ENCODE peak calls at places on chromosomes 3 and 15, in four cellular contexts. H is sigmoid colon; F is upper lobe of left lung; J is effector memory CD4-positive, alpha-beta T cell. Y is an unnamed sample. For H3K9me3, the result is how much of the 10 kb centered on the place peaks cover.

GRCh38 chr3:42507751-42508335 is 5.4 kb downstream of the VIPR1 start:
- DNase-seq in F (no peak), J (no peak), H (peak), Y (peak)

GRCh38 chr15:34701536-34701935 is 53.3 kb downstream of the GJD2 start:
- DNase-seq in J (no peak), F (no peak), H (no peak), Y (no peak)

GRCh38 chr15:79849789-79850188 is 47.0 kb downstream of the MTHFS start:
- DNase-seq in F (no peak), J (no peak), H (no peak), Y (no peak)

GRCh38 chr15:89139613-89140499 is 51.6 kb downstream of the ABHD2 start:
- DNase-seq in J (no peak), H (no peak), F (no peak), Y (no peak)

GRCh38 chr3:96863129-96863740 is 48.8 kb downstream of the EPHA6 start:
- DNase-seq in J (no peak), F (no peak), H (peak), Y (no peak)

GRCh38 chr15:38525489-38525888 is 39.1 kb downstream of the RASGRP1 start:
- DNase-seq in F (no peak), H (no peak), J (no peak), Y (no peak)

GRCh38 chr15:73244333-73244732 is 124.4 kb downstream of the HCN4 start:
- DNase-seq in J (no peak), F (no peak), H (no peak), Y (no peak)

GRCh38 chr3:43016513-43016865 is 37.4 kb downstream of the GASK1A start:
- DNase-seq in J (no peak), H (no peak), F (no peak), Y (no peak)

DNA sequence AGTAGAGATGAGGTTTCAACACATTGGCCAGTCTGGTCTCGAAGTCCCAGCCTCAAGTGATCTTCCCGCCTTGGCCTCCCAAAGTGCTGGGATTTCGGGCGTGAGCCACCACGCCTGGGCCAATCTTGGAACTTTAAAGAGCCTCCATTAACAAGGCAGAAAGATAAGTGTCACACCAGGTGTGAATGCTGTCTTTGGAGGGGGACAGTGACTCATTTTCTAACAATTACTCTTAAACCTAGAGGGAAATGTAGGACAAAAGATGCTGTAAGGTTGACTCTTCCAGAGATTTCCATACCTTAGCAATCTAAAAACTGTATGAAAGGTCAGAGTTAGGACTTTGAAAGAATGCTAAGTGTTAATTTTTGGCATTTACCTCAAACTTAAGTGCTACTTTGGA is 84.9 kb downstream of the FNDC3B start:
- DNase-seq in J (no peak), F (peak), H (no peak), Y (no peak)
- H3K27ac ChIP-seq in J (no peak), F (no peak), H (peak), Y (no peak)

GRCh38 chr15:25062551-25063430 is 108.0 kb downstream of the SNRPN start:
- DNase-seq in F (no peak), H (peak), J (no peak), Y (peak)
- H3K9me3 ChIP-seq in F (half or more), H (half or more), J (half or more), Y (half or more)

DNA sequence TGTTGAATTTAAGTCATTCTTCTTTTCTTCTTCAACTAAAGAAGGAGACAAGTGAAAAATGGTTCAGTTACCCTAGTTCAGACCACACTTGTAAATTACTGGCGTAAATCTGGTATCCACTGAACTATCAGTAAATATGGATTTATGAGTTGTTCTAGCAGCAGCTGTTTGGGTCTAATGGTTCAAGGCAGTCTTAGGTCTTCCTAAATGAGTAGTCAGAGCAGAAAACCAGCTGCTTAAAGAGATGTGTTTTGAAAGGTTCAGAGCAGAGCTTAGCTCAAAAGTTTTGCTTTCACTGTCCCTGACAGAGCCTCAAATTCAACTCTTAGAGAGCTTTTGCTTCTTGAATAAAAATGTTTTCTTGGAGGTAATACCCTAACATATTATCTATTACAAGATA is 5.5 kb downstream of the VGLL3 start:
- DNase-seq in F (no peak), H (no peak), J (no peak), Y (no peak)
- H3K27ac ChIP-seq in F (peak), H (peak), J (no peak), Y (peak)

DNA sequence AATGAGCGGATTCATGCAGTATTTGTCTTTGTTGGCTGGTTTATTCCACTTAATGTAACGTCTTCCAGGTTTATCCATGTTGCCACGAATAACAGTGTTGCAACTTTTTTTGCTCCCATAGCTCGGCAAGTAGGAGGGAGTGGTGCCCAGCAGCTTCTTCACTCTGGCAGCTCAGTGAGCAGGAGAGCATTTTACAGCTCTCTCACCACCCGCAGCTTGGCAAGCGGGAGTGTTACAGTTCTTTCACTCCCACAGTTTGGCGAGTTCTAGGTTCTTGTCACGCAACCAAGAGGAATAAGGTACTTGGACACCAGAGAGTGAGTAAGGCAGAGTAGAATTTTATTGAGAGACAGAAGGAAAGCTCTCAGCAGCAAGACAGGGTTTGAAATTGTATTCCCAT is 935.2 kb downstream of the TBL1XR1 start:
- DNase-seq in F (no peak), J (no peak), H (no peak), Y (no peak)
- H3K9me3 ChIP-seq in F (under half), J (under half), H (under half), Y (under half)

GRCh38 chr15:63039811-63040210 is 2.7 kb upstream of the TPM1 start:
- DNase-seq in F (no peak), H (no peak), J (no peak), Y (no peak)
- H3K27ac ChIP-seq in F (no peak), H (peak), J (no peak), Y (no peak)

GRCh38 chr15:25242957-25243799 is 195.6 kb downstream of the UBE3A start:
- DNase-seq in F (no peak), H (peak), J (no peak), Y (peak)
- H3K9me3 ChIP-seq in F (under half), H (under half), J (under half), Y (under half)

DNA sequence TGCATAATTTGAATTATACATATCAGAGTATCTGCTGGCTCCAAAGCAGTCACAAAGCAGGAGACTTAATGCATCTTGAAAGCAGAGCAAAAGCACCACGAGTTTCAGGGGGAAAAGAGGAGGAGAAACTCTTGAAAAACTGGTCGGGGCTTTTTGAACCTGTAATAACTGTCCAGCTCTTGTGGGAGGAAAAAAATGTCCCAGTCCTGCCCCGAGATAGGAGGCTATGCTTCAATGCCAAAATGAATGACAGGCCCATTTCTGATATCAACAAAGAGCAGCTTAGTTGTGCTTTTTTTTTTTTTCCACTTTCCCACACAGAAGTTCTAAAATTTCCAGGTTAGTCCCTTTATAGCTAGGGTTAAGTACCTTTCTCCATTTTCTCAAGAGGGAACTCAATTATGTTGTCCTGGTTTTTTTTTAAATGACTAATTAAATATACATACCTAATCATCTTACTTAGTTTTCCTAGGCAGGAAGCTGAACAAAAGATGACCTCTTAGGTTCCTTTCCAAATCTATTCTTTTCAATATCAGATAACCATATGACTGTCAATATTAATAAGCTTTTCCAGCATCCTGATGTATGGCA is 120.2 kb downstream of the TFDP2 start:
- DNase-seq in F (no peak), H (no peak), J (no peak), Y (no peak)
- H3K27ac ChIP-seq in F (no peak), H (peak), J (no peak), Y (no peak)

GRCh38 chr15:74603789-74604705 is 11.6 kb upstream of the CLK3 start:
- DNase-seq in J (no peak), H (no peak), F (peak), Y (no peak)
- H3K9me3 ChIP-seq in J (under half), H (under half), F (under half), Y (under half)

Y was measured in suprapubic skin.